ENCODE peak calls at places on chromosomes 13 and 19, in four cellular contexts. One of them, this sample, is unnamed.

GRCh38 chr13:24308068-24308445 is 1.3 kb upstream of the C1QTNF9 start:
- ATAC-seq in CD8-positive, alpha-beta T cell: no peak
- ATAC-seq in Panc1: no peak
- ATAC-seq in heart left ventricle: peak
- ATAC-seq in this sample: no peak

GRCh38 chr13:24361852-24362366 is 52.5 kb downstream of the C1QTNF9 start:
- ATAC-seq in CD8-positive, alpha-beta T cell: no peak
- ATAC-seq in Panc1: no peak
- ATAC-seq in heart left ventricle: no peak
- ATAC-seq in this sample: no peak

GRCh38 chr19:56690668-56691067 is 19.1 kb upstream of the ZNF835 start:
- ATAC-seq in heart left ventricle: no peak
- ATAC-seq in CD8-positive, alpha-beta T cell: no peak
- ATAC-seq in Panc1: no peak
- ATAC-seq in this sample: no peak

GRCh38 chr19:41913476-41914190 is 14.6 kb downstream of the ERFL start:
- ATAC-seq in CD8-positive, alpha-beta T cell: peak
- ATAC-seq in heart left ventricle: no peak
- ATAC-seq in Panc1: no peak
- ATAC-seq in this sample: no peak

GRCh38 chr13:27336005-27336673 is 65.5 kb downstream of the RASL11A start:
- ATAC-seq in Panc1: no peak
- ATAC-seq in heart left ventricle: no peak
- ATAC-seq in CD8-positive, alpha-beta T cell: no peak
- ATAC-seq in this sample: no peak

GRCh38 chr13:24151864-24152263 is 8.7 kb upstream of the SPATA13 start:
- ATAC-seq in CD8-positive, alpha-beta T cell: no peak
- ATAC-seq in Panc1: no peak
- ATAC-seq in heart left ventricle: no peak
- ATAC-seq in this sample: no peak

GRCh38 chr13:97346097-97346496 is 87.9 kb upstream of the RAP2A start:
- ATAC-seq in CD8-positive, alpha-beta T cell: no peak
- ATAC-seq in Panc1: no peak
- ATAC-seq in heart left ventricle: no peak
- ATAC-seq in this sample: no peak

GRCh38 chr19:2246801-2247361 is 2.2 kb upstream of the AMH start:
- ATAC-seq in heart left ventricle: peak
- ATAC-seq in Panc1: peak
- ATAC-seq in CD8-positive, alpha-beta T cell: no peak
- ATAC-seq in this sample: no peak

GRCh38 chr19:5115771-5116202 is 146.9 kb downstream of the KDM4B start:
- ATAC-seq in CD8-positive, alpha-beta T cell: no peak
- ATAC-seq in Panc1: no peak
- ATAC-seq in heart left ventricle: peak
- ATAC-seq in this sample: no peak

GRCh38 chr13:108193806-108194205 is 21.5 kb downstream of the LIG4 start:
- ATAC-seq in CD8-positive, alpha-beta T cell: no peak
- ATAC-seq in heart left ventricle: no peak
- ATAC-seq in Panc1: no peak
- ATAC-seq in this sample: no peak

GRCh38 chr13:19817510-19818158 is 34.9 kb upstream of the PSPC1 start:
- ATAC-seq in Panc1: no peak
- ATAC-seq in heart left ventricle: no peak
- ATAC-seq in CD8-positive, alpha-beta T cell: no peak
- ATAC-seq in this sample: no peak

GRCh38 chr13:50214514-50214913 is 199.3 kb downstream of the KCNRG start:
- ATAC-seq in CD8-positive, alpha-beta T cell: no peak
- ATAC-seq in Panc1: no peak
- ATAC-seq in heart left ventricle: no peak
- ATAC-seq in this sample: no peak

GRCh38 chr19:30695171-30695875 is 323.1 kb downstream of the ZNF536 start:
- ATAC-seq in Panc1: peak
- ATAC-seq in heart left ventricle: peak
- ATAC-seq in CD8-positive, alpha-beta T cell: no peak
- ATAC-seq in this sample: no peak

GRCh38 chr19:56765107-56765506 is 75.4 kb downstream of the PEG3 start:
- ATAC-seq in Panc1: no peak
- ATAC-seq in CD8-positive, alpha-beta T cell: no peak
- ATAC-seq in heart left ventricle: peak
- ATAC-seq in this sample: peak

GRCh38 chr19:4955274-4955673 is 13.6 kb upstream of the KDM4B start:
- ATAC-seq in heart left ventricle: no peak
- ATAC-seq in Panc1: no peak
- ATAC-seq in CD8-positive, alpha-beta T cell: no peak
- ATAC-seq in this sample: no peak

GRCh38 chr19:30719991-30720329 is 347.8 kb downstream of the ZNF536 start:
- ATAC-seq in heart left ventricle: peak
- ATAC-seq in CD8-positive, alpha-beta T cell: no peak
- ATAC-seq in Panc1: peak
- ATAC-seq in this sample: peak

GRCh38 chr19:46950526-46951235 is 69.0 kb upstream of the NPAS1 start:
- ATAC-seq in Panc1: peak
- ATAC-seq in heart left ventricle: no peak
- ATAC-seq in CD8-positive, alpha-beta T cell: no peak
- ATAC-seq in this sample: no peak

GRCh38 chr13:36789061-36789460 is 30.0 kb upstream of the RFXAP start:
- ATAC-seq in CD8-positive, alpha-beta T cell: no peak
- ATAC-seq in heart left ventricle: no peak
- ATAC-seq in Panc1: no peak
- ATAC-seq in this sample: no peak

GRCh38 chr13:46852168-46852567 is 44.7 kb downstream of the HTR2A start:
- ATAC-seq in CD8-positive, alpha-beta T cell: no peak
- ATAC-seq in heart left ventricle: no peak
- ATAC-seq in Panc1: no peak
- ATAC-seq in this sample: no peak

GRCh38 chr19:49631610-49632192 is 8.2 kb downstream of the RRAS start:
- ATAC-seq in Panc1: no peak
- ATAC-seq in heart left ventricle: no peak
- ATAC-seq in CD8-positive, alpha-beta T cell: no peak
- ATAC-seq in this sample: no peak

GRCh38 chr19:56091066-56091490 is 30.0 kb downstream of the ZNF787 start:
- ATAC-seq in Panc1: peak
- ATAC-seq in CD8-positive, alpha-beta T cell: no peak
- ATAC-seq in heart left ventricle: peak
- ATAC-seq in this sample: peak

GRCh38 chr13:112790735-112791641 is 101.2 kb downstream of the ATP11A start:
- ATAC-seq in Panc1: no peak
- ATAC-seq in CD8-positive, alpha-beta T cell: no peak
- ATAC-seq in heart left ventricle: no peak
- ATAC-seq in this sample: no peak

GRCh38 chr19:2275588-2276428 is 6.2 kb downstream of the PEAK3 start:
- ATAC-seq in Panc1: no peak
- ATAC-seq in CD8-positive, alpha-beta T cell: no peak
- ATAC-seq in heart left ventricle: no peak
- ATAC-seq in this sample: peak

GRCh38 chr19:1492474-1493006 is 1.6 kb downstream of the REEP6 start:
- ATAC-seq in CD8-positive, alpha-beta T cell: no peak
- ATAC-seq in Panc1: no peak
- ATAC-seq in heart left ventricle: no peak
- ATAC-seq in this sample: no peak

GRCh38 chr19:54332149-54332548 is 6.8 kb downstream of the LILRA4 start:
- ATAC-seq in heart left ventricle: no peak
- ATAC-seq in Panc1: no peak
- ATAC-seq in CD8-positive, alpha-beta T cell: no peak
- ATAC-seq in this sample: no peak

GRCh38 chr19:38394488-38394887 is 6.0 kb downstream of the SPRED3 start:
- ATAC-seq in Panc1: no peak
- ATAC-seq in heart left ventricle: no peak
- ATAC-seq in CD8-positive, alpha-beta T cell: peak
- ATAC-seq in this sample: no peak

GRCh38 chr13:99991013-99991805 is 9.6 kb downstream of the ZIC2 start:
- ATAC-seq in heart left ventricle: no peak
- ATAC-seq in CD8-positive, alpha-beta T cell: no peak
- ATAC-seq in Panc1: no peak
- ATAC-seq in this sample: no peak

GRCh38 chr19:39179754-39180153 is 17.0 kb upstream of the NCCRP1 start:
- ATAC-seq in heart left ventricle: no peak
- ATAC-seq in CD8-positive, alpha-beta T cell: no peak
- ATAC-seq in Panc1: peak
- ATAC-seq in this sample: no peak

GRCh38 chr19:15498910-15499309 is 9.4 kb upstream of the CYP4F22 start:
- ATAC-seq in CD8-positive, alpha-beta T cell: no peak
- ATAC-seq in Panc1: no peak
- ATAC-seq in heart left ventricle: no peak
- ATAC-seq in this sample: no peak

GRCh38 chr13:20414475-20415287 is 111.0 kb downstream of the CRYL1 start:
- ATAC-seq in Panc1: no peak
- ATAC-seq in heart left ventricle: peak
- ATAC-seq in CD8-positive, alpha-beta T cell: no peak
- ATAC-seq in this sample: no peak

GRCh38 chr13:52924241-52925148 is 76.1 kb upstream of the PCDH8 start:
- ATAC-seq in heart left ventricle: no peak
- ATAC-seq in Panc1: no peak
- ATAC-seq in CD8-positive, alpha-beta T cell: no peak
- ATAC-seq in this sample: no peak

GRCh38 chr13:24097667-24098066 is 62.9 kb upstream of the SPATA13 start:
- ATAC-seq in heart left ventricle: no peak
- ATAC-seq in CD8-positive, alpha-beta T cell: peak
- ATAC-seq in Panc1: no peak
- ATAC-seq in this sample: no peak

GRCh38 chr13:74289861-74290260 is 155.7 kb upstream of the KLF12 start:
- ATAC-seq in heart left ventricle: no peak
- ATAC-seq in CD8-positive, alpha-beta T cell: no peak
- ATAC-seq in Panc1: no peak
- ATAC-seq in this sample: no peak

GRCh38 chr13:74290324-74290773 is 156.1 kb upstream of the KLF12 start:
- ATAC-seq in CD8-positive, alpha-beta T cell: peak
- ATAC-seq in Panc1: no peak
- ATAC-seq in heart left ventricle: peak
- ATAC-seq in this sample: peak

GRCh38 chr13:74288361-74288911 is 154.2 kb upstream of the KLF12 start:
- ATAC-seq in heart left ventricle: peak
- ATAC-seq in Panc1: no peak
- ATAC-seq in CD8-positive, alpha-beta T cell: no peak
- ATAC-seq in this sample: no peak

GRCh38 chr13:74289130-74289529 is 154.9 kb upstream of the KLF12 start:
- ATAC-seq in heart left ventricle: no peak
- ATAC-seq in Panc1: no peak
- ATAC-seq in CD8-positive, alpha-beta T cell: no peak
- ATAC-seq in this sample: no peak

GRCh38 chr13:74287672-74288169 is 153.5 kb upstream of the KLF12 start:
- ATAC-seq in heart left ventricle: peak
- ATAC-seq in Panc1: no peak
- ATAC-seq in CD8-positive, alpha-beta T cell: peak
- ATAC-seq in this sample: peak
- H3K27ac ChIP-seq in heart left ventricle: no peak
- H3K27ac ChIP-seq in Panc1: no peak
- H3K27ac ChIP-seq in CD8-positive, alpha-beta T cell: peak
- H3K27ac ChIP-seq in this sample: peak

GRCh38 chr13:44383945-44384344 is 10.3 kb downstream of the SERP2 start:
- ATAC-seq in Panc1: no peak
- ATAC-seq in CD8-positive, alpha-beta T cell: no peak
- ATAC-seq in heart left ventricle: peak
- ATAC-seq in this sample: no peak

GRCh38 chr13:44380404-44381165 is 7.0 kb downstream of the SERP2 start:
- ATAC-seq in heart left ventricle: no peak
- ATAC-seq in CD8-positive, alpha-beta T cell: no peak
- ATAC-seq in Panc1: no peak
- ATAC-seq in this sample: no peak

GRCh38 chr13:44384778-44385177 is 11.2 kb downstream of the SERP2 start:
- ATAC-seq in Panc1: no peak
- ATAC-seq in heart left ventricle: no peak
- ATAC-seq in CD8-positive, alpha-beta T cell: no peak
- ATAC-seq in this sample: no peak

GRCh38 chr13:44385401-44385800 is 11.8 kb downstream of the SERP2 start:
- ATAC-seq in heart left ventricle: no peak
- ATAC-seq in CD8-positive, alpha-beta T cell: no peak
- ATAC-seq in Panc1: no peak
- ATAC-seq in this sample: no peak

DNA sequence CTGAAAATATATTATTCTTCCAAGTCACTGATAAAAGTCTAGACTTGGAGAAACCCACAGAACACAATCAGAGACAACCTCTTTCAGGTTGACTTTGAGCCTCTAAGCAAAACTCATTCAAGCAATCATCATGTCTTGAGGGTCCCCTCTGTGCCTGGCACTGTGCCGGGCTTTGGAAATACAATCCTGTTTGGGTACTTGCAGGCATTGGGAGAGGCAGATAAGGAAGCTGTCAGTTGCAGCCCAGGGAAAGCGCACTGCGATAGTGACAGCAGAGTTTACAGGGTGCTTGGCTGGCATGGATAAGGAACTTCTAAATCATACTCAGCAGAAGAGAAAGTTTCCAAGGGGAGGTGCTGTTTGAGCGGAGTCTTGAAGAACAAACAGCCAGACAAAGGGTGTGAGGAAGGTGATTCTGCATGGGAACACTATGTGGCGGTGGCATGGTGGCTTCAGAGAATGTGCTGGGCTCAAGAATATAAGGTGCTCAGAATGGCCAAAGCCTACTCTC is 9.1 kb downstream of the SERP2 start:
- ATAC-seq in CD8-positive, alpha-beta T cell: no peak
- ATAC-seq in heart left ventricle: peak
- ATAC-seq in Panc1: no peak
- ATAC-seq in this sample: no peak
- H3K27ac ChIP-seq in CD8-positive, alpha-beta T cell: no peak
- H3K27ac ChIP-seq in heart left ventricle: peak
- H3K27ac ChIP-seq in Panc1: no peak
- H3K27ac ChIP-seq in this sample: no peak

GRCh38 chr13:77319536-77319935 is 7.4 kb downstream of the MYCBP2 start:
- ATAC-seq in CD8-positive, alpha-beta T cell: no peak
- ATAC-seq in Panc1: no peak
- ATAC-seq in heart left ventricle: no peak
- ATAC-seq in this sample: no peak
- H3K27ac ChIP-seq in CD8-positive, alpha-beta T cell: no peak
- H3K27ac ChIP-seq in Panc1: no peak
- H3K27ac ChIP-seq in heart left ventricle: no peak
- H3K27ac ChIP-seq in this sample: no peak

GRCh38 chr13:106473174-106473573 is 62.3 kb downstream of the EFNB2 start:
- ATAC-seq in CD8-positive, alpha-beta T cell: no peak
- ATAC-seq in heart left ventricle: peak
- ATAC-seq in Panc1: no peak
- ATAC-seq in this sample: no peak
- H3K27ac ChIP-seq in CD8-positive, alpha-beta T cell: no peak
- H3K27ac ChIP-seq in heart left ventricle: peak
- H3K27ac ChIP-seq in Panc1: no peak
- H3K27ac ChIP-seq in this sample: no peak

DNA sequence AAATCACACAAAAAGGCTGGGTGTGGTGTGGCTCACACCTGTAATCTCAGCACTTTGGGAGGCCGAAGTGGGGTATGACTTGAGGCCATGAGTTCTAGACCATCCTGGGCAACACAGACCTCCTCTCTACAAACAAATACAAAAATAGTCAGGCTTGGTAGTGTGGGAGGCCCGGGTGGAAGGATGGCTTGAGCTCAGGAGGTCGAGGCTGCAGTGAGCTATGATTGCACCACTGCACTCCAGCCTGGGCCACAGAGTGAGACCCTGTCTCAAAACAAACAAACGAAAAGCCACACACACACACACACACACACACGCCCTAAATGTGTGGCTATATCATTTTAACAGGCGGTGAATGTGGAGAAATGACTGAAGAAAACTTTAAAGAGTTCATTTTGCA is 904 bp upstream of the ZNF557 start:
- ATAC-seq in CD8-positive, alpha-beta T cell: no peak
- ATAC-seq in Panc1: no peak
- ATAC-seq in heart left ventricle: no peak
- ATAC-seq in this sample: no peak
- H3K27ac ChIP-seq in CD8-positive, alpha-beta T cell: no peak
- H3K27ac ChIP-seq in Panc1: no peak
- H3K27ac ChIP-seq in heart left ventricle: no peak
- H3K27ac ChIP-seq in this sample: peak